ENCODE peak calls at places on chromosomes 5 and 9, in six cellular contexts. N is type B pancreatic cell; F is stimulated activated CD4-positive, alpha-beta T cell treated with anti-CD3 and anti-CD28 coated beads, Interleukin-15, amount 100 ng/mL, for 48 hours; H is HuH-7; B is cardiac septum; V is activated T-helper 1 cell treated with Interleukin-2 at 50 U/mL for 16 hours. R is an unnamed sample.

GRCh38 chr9:136861874-136862457 is 4.1 kb downstream of the EDF1 start:
- DNase-seq in N (no peak), F (no peak), H (no peak), B (no peak), V (no peak), R (no peak)

GRCh38 chr5:139457653-139458306 is 4.8 kb downstream of the ECSCR start:
- DNase-seq in N (no peak), F (no peak), H (no peak), B (no peak), V (no peak), R (no peak)

GRCh38 chr5:80930940-80931339 is 29.2 kb upstream of the RASGRF2 start:
- DNase-seq in N (no peak), F (no peak), H (no peak), B (no peak), V (no peak), R (no peak)

GRCh38 chr9:73132034-73132776 is 19.5 kb upstream of the ANXA1 start:
- DNase-seq in N (no peak), F (peak; percentile 31), H (no peak), B (peak; percentile 84), V (peak; percentile 43), R (no peak)

GRCh38 chr5:102986074-102986473 is 133.9 kb downstream of the GIN1 start:
- DNase-seq in N (no peak), F (no peak), H (no peak), B (no peak), V (no peak), R (no peak)

GRCh38 chr5:121731377-121731776 is 120.3 kb upstream of the FTMT start:
- DNase-seq in N (no peak), F (no peak), H (no peak), B (no peak), V (no peak), R (no peak)

GRCh38 chr9:26687421-26687820 is 205.2 kb downstream of the CAAP1 start:
- DNase-seq in N (no peak), F (no peak), H (no peak), B (no peak), V (no peak), R (no peak)

GRCh38 chr5:164672190-164672589 is 1166.8 kb downstream of the MAT2B start:
- DNase-seq in N (no peak), F (no peak), H (no peak), B (no peak), V (no peak), R (no peak)

GRCh38 chr5:123206618-123207320 is 117.7 kb downstream of the PRDM6 start:
- DNase-seq in N (no peak), F (no peak), H (no peak), B (no peak), V (no peak), R (no peak)

GRCh38 chr5:140108093-140109049 is 5.5 kb upstream of the PURA start:
- DNase-seq in N (no peak), F (no peak), H (peak; percentile 74), B (no peak), V (peak; percentile 1), R (no peak)

GRCh38 chr9:124297553-124297905 is 39.8 kb downstream of the NEK6 start:
- DNase-seq in N (no peak), F (no peak), H (no peak), B (peak; percentile 87), V (no peak), R (no peak)

GRCh38 chr5:56516936-56517521 is 283.9 kb upstream of the ANKRD55 start:
- DNase-seq in N (no peak), F (no peak), H (no peak), B (no peak), V (no peak), R (no peak)

GRCh38 chr9:134379774-134380431 is 53.6 kb downstream of the RXRA start:
- DNase-seq in N (no peak), F (no peak), H (no peak), B (no peak), V (no peak), R (no peak)

GRCh38 chr9:86822414-86822813 is 124.9 kb downstream of the GAS1 start:
- DNase-seq in N (no peak), F (no peak), H (no peak), B (no peak), V (no peak), R (no peak)